ENCODE peak calls at places on chromosome 5, in four cellular contexts. One of them, this sample, is unnamed.

GRCh38 chr5:106454651-106455415 is 1215.9 kb downstream of the EFNA5 start:
- DNase-seq in OCI-LY7: peak
- DNase-seq in progenitor cell of endocrine pancreas: no peak
- DNase-seq in lung: no peak
- DNase-seq in this sample: no peak

GRCh38 chr5:159902444-159903121 is 13.7 kb upstream of the ADRA1B start:
- DNase-seq in OCI-LY7: no peak
- DNase-seq in progenitor cell of endocrine pancreas: no peak
- DNase-seq in lung: no peak
- DNase-seq in this sample: no peak

GRCh38 chr5:121189569-121190305 is 661.9 kb upstream of the FTMT start:
- DNase-seq in progenitor cell of endocrine pancreas: no peak
- DNase-seq in lung: no peak
- DNase-seq in OCI-LY7: no peak
- DNase-seq in this sample: no peak

GRCh38 chr5:148391422-148391821 is 7.7 kb downstream of the FBXO38 start:
- DNase-seq in progenitor cell of endocrine pancreas: no peak
- DNase-seq in OCI-LY7: no peak
- DNase-seq in lung: no peak
- DNase-seq in this sample: no peak

GRCh38 chr5:177491429-177491945 is 5.9 kb downstream of the PDLIM7 start:
- DNase-seq in lung: no peak
- DNase-seq in progenitor cell of endocrine pancreas: peak
- DNase-seq in OCI-LY7: peak
- DNase-seq in this sample: no peak

GRCh38 chr5:107766439-107766838 is 95.7 kb upstream of the EFNA5 start:
- DNase-seq in lung: no peak
- DNase-seq in OCI-LY7: no peak
- DNase-seq in progenitor cell of endocrine pancreas: no peak
- DNase-seq in this sample: no peak

GRCh38 chr5:80985600-80986228 is 25.6 kb downstream of the RASGRF2 start:
- DNase-seq in lung: no peak
- DNase-seq in progenitor cell of endocrine pancreas: no peak
- DNase-seq in OCI-LY7: no peak
- DNase-seq in this sample: no peak

GRCh38 chr5:169706070-169706469 is 69.0 kb downstream of the DOCK2 start:
- DNase-seq in progenitor cell of endocrine pancreas: no peak
- DNase-seq in OCI-LY7: no peak
- DNase-seq in lung: no peak
- DNase-seq in this sample: no peak

GRCh38 chr5:178434016-178434761 is 156.0 kb downstream of the COL23A1 start:
- DNase-seq in lung: no peak
- DNase-seq in progenitor cell of endocrine pancreas: no peak
- DNase-seq in OCI-LY7: no peak
- DNase-seq in this sample: no peak

GRCh38 chr5:68319316-68320093 is 103.9 kb downstream of the PIK3R1 start:
- DNase-seq in OCI-LY7: no peak
- DNase-seq in progenitor cell of endocrine pancreas: no peak
- DNase-seq in lung: no peak
- DNase-seq in this sample: no peak

GRCh38 chr5:334903-335739 is 13.6 kb downstream of the AHRR start:
- DNase-seq in lung: no peak
- DNase-seq in progenitor cell of endocrine pancreas: no peak
- DNase-seq in OCI-LY7: no peak
- DNase-seq in this sample: no peak

GRCh38 chr5:19193631-19194030 is 794.4 kb downstream of the CDH18 start:
- DNase-seq in lung: no peak
- DNase-seq in progenitor cell of endocrine pancreas: no peak
- DNase-seq in OCI-LY7: no peak
- DNase-seq in this sample: no peak

GRCh38 chr5:76867827-76868693 is 18.2 kb downstream of the S100Z start:
- DNase-seq in progenitor cell of endocrine pancreas: peak
- DNase-seq in OCI-LY7: peak
- DNase-seq in lung: peak
- DNase-seq in this sample: peak

GRCh38 chr5:84181093-84181492 is 203.6 kb downstream of the EDIL3 start:
- DNase-seq in progenitor cell of endocrine pancreas: no peak
- DNase-seq in OCI-LY7: no peak
- DNase-seq in lung: no peak
- DNase-seq in this sample: no peak

GRCh38 chr5:137209232-137209810 is 289.8 kb downstream of the SPOCK1 start:
- DNase-seq in OCI-LY7: no peak
- DNase-seq in progenitor cell of endocrine pancreas: no peak
- DNase-seq in lung: no peak
- DNase-seq in this sample: no peak

GRCh38 chr5:137207023-137207760 is 291.9 kb downstream of the SPOCK1 start:
- DNase-seq in lung: no peak
- DNase-seq in progenitor cell of endocrine pancreas: no peak
- DNase-seq in OCI-LY7: no peak
- DNase-seq in this sample: no peak

GRCh38 chr5:137203011-137203632 is 296.0 kb downstream of the SPOCK1 start:
- DNase-seq in OCI-LY7: no peak
- DNase-seq in lung: no peak
- DNase-seq in progenitor cell of endocrine pancreas: no peak
- DNase-seq in this sample: no peak

GRCh38 chr5:137205237-137205636 is 293.9 kb downstream of the SPOCK1 start:
- DNase-seq in progenitor cell of endocrine pancreas: no peak
- DNase-seq in lung: no peak
- DNase-seq in OCI-LY7: no peak
- DNase-seq in this sample: no peak

DNA sequence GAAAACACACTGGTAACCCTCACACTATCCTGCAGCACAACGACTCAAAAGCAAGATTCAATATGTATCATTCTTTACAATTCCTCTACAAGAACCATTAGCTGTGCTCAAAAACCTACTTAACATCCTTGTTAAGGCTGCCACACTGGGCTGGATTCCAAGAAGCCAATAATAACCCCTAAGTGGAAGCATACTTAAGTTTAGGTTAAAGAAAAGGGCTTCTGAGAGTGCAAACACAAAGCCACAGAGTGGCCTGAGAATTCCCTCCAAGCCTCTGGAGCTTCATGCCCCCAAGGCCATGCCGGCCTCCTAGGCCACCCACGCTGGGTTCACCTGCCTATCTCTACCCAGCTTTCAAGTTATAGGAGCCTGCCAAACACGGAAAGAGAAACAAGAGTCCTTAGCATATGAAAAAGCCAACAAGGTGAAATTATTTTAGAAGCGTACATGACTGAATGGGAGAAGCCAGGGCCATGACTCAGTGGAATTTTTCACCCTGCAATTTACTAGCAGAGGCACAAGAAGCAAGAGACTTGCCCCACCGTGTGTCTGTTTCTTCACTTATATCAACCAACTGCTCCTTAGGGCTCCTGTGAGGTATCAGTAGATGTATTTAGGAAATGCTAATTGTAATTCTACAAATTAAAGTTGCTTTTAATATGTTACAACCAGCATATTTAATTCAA is 293.0 kb downstream of the SPOCK1 start:
- DNase-seq in lung: peak
- DNase-seq in progenitor cell of endocrine pancreas: no peak
- DNase-seq in OCI-LY7: no peak
- DNase-seq in this sample: no peak
- TF ChIP-seq CTCF in lung: no peak
- TF ChIP-seq CTCF in progenitor cell of endocrine pancreas: no peak
- TF ChIP-seq CTCF in OCI-LY7: no peak
- TF ChIP-seq CTCF in this sample: no peak

GRCh38 chr5:151041577-151042268 is 21.3 kb downstream of the GPX3 start:
- DNase-seq in progenitor cell of endocrine pancreas: no peak
- DNase-seq in lung: no peak
- DNase-seq in OCI-LY7: no peak
- DNase-seq in this sample: no peak
- TF ChIP-seq CTCF in progenitor cell of endocrine pancreas: no peak
- TF ChIP-seq CTCF in lung: no peak
- TF ChIP-seq CTCF in OCI-LY7: no peak
- TF ChIP-seq CTCF in this sample: no peak

DNA sequence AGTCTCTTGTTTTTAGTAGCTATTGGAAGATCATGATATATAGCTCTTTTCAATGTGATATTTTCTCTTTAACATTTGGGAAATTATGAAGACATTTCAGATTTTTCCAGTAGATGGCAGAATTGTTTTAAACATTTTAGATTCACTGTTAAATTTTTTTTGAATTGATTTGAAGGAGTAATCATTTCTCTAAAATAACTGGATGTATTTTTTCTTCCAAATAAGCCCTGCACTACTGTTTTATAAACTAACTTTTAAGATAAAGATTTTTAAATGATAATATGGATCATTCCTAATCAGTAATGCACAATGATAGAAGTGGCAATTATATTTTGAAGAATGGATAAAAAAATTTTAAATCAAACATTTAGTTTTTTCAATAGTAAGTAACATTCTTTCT is 14.2 kb downstream of the NDUFAF2 start:
- DNase-seq in progenitor cell of endocrine pancreas: no peak
- DNase-seq in lung: no peak
- DNase-seq in OCI-LY7: peak
- DNase-seq in this sample: no peak
- TF ChIP-seq CTCF in progenitor cell of endocrine pancreas: peak
- TF ChIP-seq CTCF in lung: no peak
- TF ChIP-seq CTCF in OCI-LY7: peak
- TF ChIP-seq CTCF in this sample: no peak

DNA sequence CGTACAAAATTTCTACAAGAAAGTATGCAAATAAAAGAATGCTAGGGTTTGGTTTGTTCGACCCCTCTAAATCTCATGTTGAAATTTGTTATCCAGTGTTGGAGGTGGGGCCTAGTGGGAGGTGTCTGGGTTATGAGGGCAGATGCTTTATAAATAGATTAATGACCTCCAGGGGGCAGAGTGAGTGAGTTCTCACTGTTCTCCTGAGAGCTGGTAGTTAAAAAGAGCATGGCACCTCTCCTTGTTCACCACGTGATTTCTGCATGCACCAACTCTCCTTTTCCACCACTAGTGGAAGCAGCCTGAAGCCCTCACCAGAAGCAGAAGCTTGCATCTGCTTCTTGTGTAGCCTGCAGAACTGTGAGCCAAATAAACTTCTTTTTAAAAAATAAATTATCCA is 50.4 kb upstream of the FAM170A start:
- DNase-seq in progenitor cell of endocrine pancreas: no peak
- DNase-seq in lung: no peak
- DNase-seq in OCI-LY7: peak
- DNase-seq in this sample: no peak
- TF ChIP-seq CTCF in progenitor cell of endocrine pancreas: peak
- TF ChIP-seq CTCF in lung: no peak
- TF ChIP-seq CTCF in OCI-LY7: peak
- TF ChIP-seq CTCF in this sample: no peak

This sample was measured in activated B cell treated with CpG ODN at 0.5 μM for 24 hours.